ENCODE peak calls at places on chromosomes 1 and 21, in five cellular contexts. One of them, this sample, is unnamed.
A peak's percentile ranks its signal among the peaks of the same experiment; 100 is the strongest.

GRCh38 chr1:72284084-72284397 is 1.7 kb upstream of the NEGR1 start:
- DNase-seq in tibial artery: no peak
- DNase-seq in vagina: no peak
- DNase-seq in kidney epithelial cell: no peak
- DNase-seq in endodermal cell: no peak
- DNase-seq in this sample: no peak

GRCh38 chr1:231636157-231636556 is 9.6 kb downstream of the DISC1 start:
- DNase-seq in vagina: no peak
- DNase-seq in tibial artery: no peak
- DNase-seq in kidney epithelial cell: peak; percentile 56
- DNase-seq in endodermal cell: peak; percentile 61
- DNase-seq in this sample: no peak

GRCh38 chr21:39097335-39097861 is 85.9 kb downstream of the PSMG1 start:
- DNase-seq in endodermal cell: no peak
- DNase-seq in tibial artery: peak; percentile 37
- DNase-seq in vagina: no peak
- DNase-seq in kidney epithelial cell: no peak
- DNase-seq in this sample: peak; percentile 38

GRCh38 chr21:36747815-36748381 is 49.0 kb downstream of the SIM2 start:
- DNase-seq in tibial artery: no peak
- DNase-seq in endodermal cell: peak; percentile 92
- DNase-seq in vagina: no peak
- DNase-seq in kidney epithelial cell: no peak
- DNase-seq in this sample: no peak

GRCh38 chr1:65939636-65940035 is 146.9 kb downstream of the PDE4B start:
- DNase-seq in vagina: no peak
- DNase-seq in endodermal cell: no peak
- DNase-seq in kidney epithelial cell: no peak
- DNase-seq in tibial artery: peak; percentile 29
- DNase-seq in this sample: no peak

GRCh38 chr1:20373764-20374163 is 83.1 kb downstream of the VWA5B1 start:
- DNase-seq in vagina: no peak
- DNase-seq in tibial artery: no peak
- DNase-seq in kidney epithelial cell: no peak
- DNase-seq in endodermal cell: no peak
- DNase-seq in this sample: no peak

GRCh38 chr1:2143814-2144500 is 50.6 kb downstream of the FAAP20 start:
- DNase-seq in tibial artery: no peak
- DNase-seq in vagina: no peak
- DNase-seq in endodermal cell: no peak
- DNase-seq in kidney epithelial cell: no peak
- DNase-seq in this sample: no peak

GRCh38 chr1:223479718-223480425 is 86.7 kb downstream of the CCDC185 start:
- DNase-seq in kidney epithelial cell: no peak
- DNase-seq in endodermal cell: peak; percentile 73
- DNase-seq in tibial artery: no peak
- DNase-seq in vagina: no peak
- DNase-seq in this sample: no peak

GRCh38 chr1:77394166-77394565 is 112.3 kb downstream of the AK5 start:
- DNase-seq in tibial artery: no peak
- DNase-seq in endodermal cell: no peak
- DNase-seq in kidney epithelial cell: no peak
- DNase-seq in vagina: no peak
- DNase-seq in this sample: no peak

GRCh38 chr1:157042852-157043251 is 2.7 kb downstream of the ARHGEF11 start:
- DNase-seq in endodermal cell: no peak
- DNase-seq in kidney epithelial cell: no peak
- DNase-seq in tibial artery: no peak
- DNase-seq in vagina: no peak
- DNase-seq in this sample: no peak

GRCh38 chr1:175635092-175635491 is 108.3 kb downstream of the TNR start:
- DNase-seq in tibial artery: no peak
- DNase-seq in endodermal cell: no peak
- DNase-seq in vagina: no peak
- DNase-seq in kidney epithelial cell: no peak
- DNase-seq in this sample: no peak

GRCh38 chr21:36908260-36908908 is 58.1 kb downstream of the HLCS start:
- DNase-seq in kidney epithelial cell: no peak
- DNase-seq in endodermal cell: no peak
- DNase-seq in vagina: no peak
- DNase-seq in tibial artery: no peak
- DNase-seq in this sample: no peak

GRCh38 chr1:245853291-245853690 is 653.8 kb downstream of the SMYD3 start:
- DNase-seq in tibial artery: no peak
- DNase-seq in vagina: no peak
- DNase-seq in endodermal cell: no peak
- DNase-seq in kidney epithelial cell: no peak
- DNase-seq in this sample: no peak

GRCh38 chr21:29678616-29679015 is 261.2 kb downstream of the GRIK1 start:
- DNase-seq in endodermal cell: no peak
- DNase-seq in tibial artery: no peak
- DNase-seq in vagina: no peak
- DNase-seq in kidney epithelial cell: no peak
- DNase-seq in this sample: no peak

GRCh38 chr21:37562920-37563640 is 196.5 kb downstream of the DYRK1A start:
- DNase-seq in tibial artery: peak; percentile 37
- DNase-seq in endodermal cell: no peak
- DNase-seq in kidney epithelial cell: no peak
- DNase-seq in vagina: no peak
- DNase-seq in this sample: no peak

GRCh38 chr1:225422795-225423517 is 4.9 kb downstream of the LBR start:
- DNase-seq in endodermal cell: no peak
- DNase-seq in kidney epithelial cell: no peak
- DNase-seq in vagina: no peak
- DNase-seq in tibial artery: no peak
- DNase-seq in this sample: no peak

GRCh38 chr1:31102501-31102950 is 37.0 kb upstream of the PUM1 start:
- DNase-seq in vagina: no peak
- DNase-seq in endodermal cell: no peak
- DNase-seq in kidney epithelial cell: no peak
- DNase-seq in tibial artery: peak; percentile 35
- DNase-seq in this sample: no peak

GRCh38 chr1:7610106-7610731 is 160.9 kb upstream of the VAMP3 start:
- DNase-seq in endodermal cell: no peak
- DNase-seq in vagina: no peak
- DNase-seq in kidney epithelial cell: no peak
- DNase-seq in tibial artery: no peak
- DNase-seq in this sample: no peak

GRCh38 chr1:241715956-241716355 is 63.9 kb downstream of the WDR64 start:
- DNase-seq in kidney epithelial cell: no peak
- DNase-seq in vagina: no peak
- DNase-seq in endodermal cell: no peak
- DNase-seq in tibial artery: no peak
- DNase-seq in this sample: no peak

GRCh38 chr1:230913496-230913895 is 45.2 kb upstream of the C1orf198 start:
- DNase-seq in kidney epithelial cell: no peak
- DNase-seq in vagina: no peak
- DNase-seq in endodermal cell: no peak
- DNase-seq in tibial artery: no peak
- DNase-seq in this sample: no peak

GRCh38 chr1:202213361-202214088 is 19.9 kb downstream of the LGR6 start:
- DNase-seq in tibial artery: no peak
- DNase-seq in kidney epithelial cell: no peak
- DNase-seq in vagina: no peak
- DNase-seq in endodermal cell: peak; percentile 87
- DNase-seq in this sample: no peak

GRCh38 chr1:37458551-37458950 is 15.8 kb upstream of the ZC3H12A start:
- DNase-seq in vagina: no peak
- DNase-seq in kidney epithelial cell: no peak
- DNase-seq in endodermal cell: no peak
- DNase-seq in tibial artery: no peak
- DNase-seq in this sample: no peak

GRCh38 chr1:15304708-15305326 is 57.8 kb downstream of the FHAD1 start:
- DNase-seq in tibial artery: peak; percentile 50
- DNase-seq in kidney epithelial cell: no peak
- DNase-seq in endodermal cell: peak; percentile 90
- DNase-seq in vagina: no peak
- DNase-seq in this sample: peak; percentile 59

GRCh38 chr1:81681104-81681503 is 119.6 kb upstream of the ADGRL2 start:
- DNase-seq in kidney epithelial cell: no peak
- DNase-seq in endodermal cell: peak; percentile 45
- DNase-seq in vagina: no peak
- DNase-seq in tibial artery: no peak
- DNase-seq in this sample: no peak

GRCh38 chr1:233368106-233368783 is 40.7 kb downstream of the MAP3K21 start:
- DNase-seq in vagina: no peak
- DNase-seq in endodermal cell: no peak
- DNase-seq in kidney epithelial cell: no peak
- DNase-seq in tibial artery: no peak
- DNase-seq in this sample: no peak

GRCh38 chr1:4561213-4561612 is 93.2 kb upstream of the AJAP1 start:
- DNase-seq in tibial artery: no peak
- DNase-seq in kidney epithelial cell: no peak
- DNase-seq in endodermal cell: peak; percentile 57
- DNase-seq in vagina: peak; percentile 79
- DNase-seq in this sample: no peak

GRCh38 chr1:162349635-162350330 is 26.9 kb downstream of the SPATA46 start:
- DNase-seq in vagina: no peak
- DNase-seq in endodermal cell: no peak
- DNase-seq in kidney epithelial cell: peak; percentile 95
- DNase-seq in tibial artery: no peak
- DNase-seq in this sample: no peak

GRCh38 chr1:40802078-40803075 is 18.8 kb downstream of the KCNQ4 start:
- DNase-seq in vagina: no peak
- DNase-seq in kidney epithelial cell: peak; percentile 35
- DNase-seq in endodermal cell: peak; percentile 97
- DNase-seq in tibial artery: peak; percentile 75
- DNase-seq in this sample: peak; percentile 83

GRCh38 chr1:6179564-6180175 is 451 bp downstream of the CHD5 start:
- DNase-seq in tibial artery: no peak
- DNase-seq in vagina: no peak
- DNase-seq in kidney epithelial cell: no peak
- DNase-seq in endodermal cell: peak; percentile 54
- DNase-seq in this sample: no peak
- H3K4me3 ChIP-seq in tibial artery: peak overlapping the region; percentile 45
- H3K4me3 ChIP-seq in vagina: peak overlapping the region; percentile 28
- H3K4me3 ChIP-seq in kidney epithelial cell: peak overlapping the region; percentile 8
- H3K4me3 ChIP-seq in endodermal cell: no peak overlapping the region
- H3K4me3 ChIP-seq in this sample: no peak overlapping the region

GRCh38 chr1:28156821-28157220 is 19.7 kb downstream of the PTAFR start:
- DNase-seq in tibial artery: peak; percentile 54
- DNase-seq in kidney epithelial cell: no peak
- DNase-seq in endodermal cell: no peak
- DNase-seq in vagina: no peak
- DNase-seq in this sample: peak; percentile 67

GRCh38 chr1:28157901-28158300 is 18.6 kb downstream of the PTAFR start:
- DNase-seq in endodermal cell: no peak
- DNase-seq in vagina: no peak
- DNase-seq in kidney epithelial cell: no peak
- DNase-seq in tibial artery: no peak
- DNase-seq in this sample: no peak

GRCh38 chr1:28160677-28161328 is 15.7 kb downstream of the PTAFR start:
- DNase-seq in vagina: no peak
- DNase-seq in tibial artery: peak; percentile 45
- DNase-seq in kidney epithelial cell: no peak
- DNase-seq in endodermal cell: no peak
- DNase-seq in this sample: no peak

GRCh38 chr1:28161770-28162550 is 14.5 kb downstream of the PTAFR start:
- DNase-seq in kidney epithelial cell: no peak
- DNase-seq in vagina: no peak
- DNase-seq in endodermal cell: no peak
- DNase-seq in tibial artery: no peak
- DNase-seq in this sample: no peak

GRCh38 chr1:28159243-28159642 is 17.2 kb downstream of the PTAFR start:
- DNase-seq in kidney epithelial cell: no peak
- DNase-seq in tibial artery: no peak
- DNase-seq in endodermal cell: no peak
- DNase-seq in vagina: no peak
- DNase-seq in this sample: no peak
- TF ChIP-seq CTCF in kidney epithelial cell: no peak
- TF ChIP-seq CTCF in tibial artery: no peak
- TF ChIP-seq CTCF in endodermal cell: no peak
- TF ChIP-seq CTCF in vagina: no peak
- TF ChIP-seq CTCF in this sample: no peak

GRCh38 chr21:34881894-34882371 is 167.2 kb downstream of the RUNX1 start:
- DNase-seq in endodermal cell: no peak
- DNase-seq in tibial artery: no peak
- DNase-seq in vagina: no peak
- DNase-seq in kidney epithelial cell: no peak
- DNase-seq in this sample: no peak
- H3K4me3 ChIP-seq in endodermal cell: no peak overlapping the region
- H3K4me3 ChIP-seq in tibial artery: no peak overlapping the region
- H3K4me3 ChIP-seq in vagina: no peak overlapping the region
- H3K4me3 ChIP-seq in kidney epithelial cell: no peak overlapping the region
- H3K4me3 ChIP-seq in this sample: no peak overlapping the region

DNA sequence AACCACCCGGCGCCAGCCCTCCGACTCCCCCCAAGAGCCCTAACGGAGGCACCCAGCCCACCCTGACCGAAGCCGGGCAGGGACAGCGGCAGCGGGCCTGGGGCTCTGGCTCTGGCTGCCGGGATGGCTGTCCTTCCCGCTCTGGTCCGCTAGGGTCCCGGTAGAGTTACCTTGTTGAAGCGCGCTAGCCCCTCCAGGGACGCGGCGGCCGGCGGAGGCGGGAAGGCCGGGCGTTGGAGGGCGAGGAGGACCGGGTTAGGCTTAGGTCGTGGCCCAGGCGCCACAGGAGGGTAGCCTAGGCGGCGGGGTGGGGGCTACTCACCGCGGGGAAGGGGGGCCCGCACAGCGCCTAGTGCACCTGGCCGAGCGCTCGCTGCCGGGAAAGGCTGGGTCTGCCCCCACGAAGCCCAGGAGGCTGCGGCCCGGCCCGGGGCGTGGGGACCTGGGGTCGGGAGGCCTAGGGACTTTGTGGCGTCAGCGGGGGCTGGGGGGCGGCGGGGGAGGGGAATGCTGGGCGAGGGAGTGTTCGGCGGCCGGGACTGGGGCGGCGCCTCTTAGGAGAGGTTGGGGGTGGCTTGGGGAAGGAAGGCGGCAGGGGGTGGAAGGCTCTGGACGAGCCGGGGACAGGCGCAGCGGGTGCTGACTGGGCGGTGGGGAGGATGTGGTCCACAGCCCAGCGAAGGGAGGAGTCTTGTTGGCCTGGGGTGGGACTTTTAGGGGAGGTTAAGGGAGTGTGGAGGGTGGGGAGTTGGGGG is at the start of gene TRIM17:
- DNase-seq in tibial artery: no peak
- DNase-seq in endodermal cell: peak; percentile 94
- DNase-seq in kidney epithelial cell: no peak
- DNase-seq in vagina: no peak
- DNase-seq in this sample: peak; percentile 37
- TF ChIP-seq CTCF in tibial artery: peak; percentile 21
- TF ChIP-seq CTCF in endodermal cell: peak; percentile 76
- TF ChIP-seq CTCF in kidney epithelial cell: peak; percentile 47
- TF ChIP-seq CTCF in vagina: no peak
- TF ChIP-seq CTCF in this sample: no peak

This sample was measured in lung.